ENCODE peak calls at places on chromosome 9, in four cellular contexts. One of them, this sample, is unnamed. For H3K27me3, the result is how much of the 10 kb centered on the place peaks cover.

GRCh38 chr9:137828527-137829259 is 48.9 kb upstream of the CACNA1B start:
- DNase-seq in CD4-positive, alpha-beta memory T cell: no peak
- DNase-seq in testis: peak
- DNase-seq in Karpas-422: peak
- DNase-seq in this sample: peak

GRCh38 chr9:112792670-112793069 is 42.1 kb downstream of the SNX30 start:
- DNase-seq in CD4-positive, alpha-beta memory T cell: no peak
- DNase-seq in testis: no peak
- DNase-seq in Karpas-422: no peak
- DNase-seq in this sample: no peak

GRCh38 chr9:92808726-92809451 is 44.3 kb upstream of the BICD2 start:
- DNase-seq in CD4-positive, alpha-beta memory T cell: peak
- DNase-seq in testis: peak
- DNase-seq in Karpas-422: no peak
- DNase-seq in this sample: peak

GRCh38 chr9:95515272-95516113 is 1.3 kb downstream of the PTCH1 start:
- DNase-seq in Karpas-422: no peak
- DNase-seq in CD4-positive, alpha-beta memory T cell: peak
- DNase-seq in testis: peak
- DNase-seq in this sample: peak

GRCh38 chr9:103082494-103082893 is 87.4 kb downstream of the CYLC2 start:
- DNase-seq in CD4-positive, alpha-beta memory T cell: no peak
- DNase-seq in Karpas-422: no peak
- DNase-seq in testis: no peak
- DNase-seq in this sample: no peak

GRCh38 chr9:125991886-125992529 is 244.8 kb downstream of the PBX3 start:
- DNase-seq in Karpas-422: no peak
- DNase-seq in testis: no peak
- DNase-seq in CD4-positive, alpha-beta memory T cell: no peak
- DNase-seq in this sample: no peak

GRCh38 chr9:34185778-34186551 is 7.1 kb downstream of the UBAP1 start:
- DNase-seq in Karpas-422: no peak
- DNase-seq in testis: peak
- DNase-seq in CD4-positive, alpha-beta memory T cell: peak
- DNase-seq in this sample: no peak

GRCh38 chr9:133581553-133582343 is 27.4 kb downstream of the FAM163B start:
- DNase-seq in CD4-positive, alpha-beta memory T cell: no peak
- DNase-seq in Karpas-422: no peak
- DNase-seq in testis: no peak
- DNase-seq in this sample: no peak

GRCh38 chr9:104608336-104608735 is 2.9 kb upstream of the OR13C2 start:
- DNase-seq in Karpas-422: peak
- DNase-seq in testis: no peak
- DNase-seq in CD4-positive, alpha-beta memory T cell: no peak
- DNase-seq in this sample: no peak

GRCh38 chr9:33163433-33164137 is 3.6 kb downstream of the B4GALT1 start:
- DNase-seq in testis: peak
- DNase-seq in CD4-positive, alpha-beta memory T cell: no peak
- DNase-seq in Karpas-422: no peak
- DNase-seq in this sample: no peak

GRCh38 chr9:33166263-33167083 is 663 bp downstream of the B4GALT1 start:
- DNase-seq in testis: no peak
- DNase-seq in CD4-positive, alpha-beta memory T cell: peak
- DNase-seq in Karpas-422: peak
- DNase-seq in this sample: peak

GRCh38 chr9:33162721-33163311 is 4.3 kb downstream of the B4GALT1 start:
- DNase-seq in CD4-positive, alpha-beta memory T cell: no peak
- DNase-seq in testis: peak
- DNase-seq in Karpas-422: no peak
- DNase-seq in this sample: no peak

GRCh38 chr9:33165263-33166151 is 1.6 kb downstream of the B4GALT1 start:
- DNase-seq in CD4-positive, alpha-beta memory T cell: peak
- DNase-seq in testis: peak
- DNase-seq in Karpas-422: no peak
- DNase-seq in this sample: peak

GRCh38 chr9:33164138-33164809 is 2.9 kb downstream of the B4GALT1 start:
- DNase-seq in CD4-positive, alpha-beta memory T cell: peak
- DNase-seq in testis: no peak
- DNase-seq in Karpas-422: no peak
- DNase-seq in this sample: peak
- H3K4me3 ChIP-seq in CD4-positive, alpha-beta memory T cell: peak
- H3K4me3 ChIP-seq in testis: no peak
- H3K4me3 ChIP-seq in Karpas-422: no peak
- H3K4me3 ChIP-seq in this sample: no peak

GRCh38 chr9:124485201-124485600 is 22.0 kb downstream of the NR5A1 start:
- DNase-seq in testis: no peak
- DNase-seq in CD4-positive, alpha-beta memory T cell: no peak
- DNase-seq in Karpas-422: no peak
- DNase-seq in this sample: no peak
- H3K27me3 ChIP-seq in testis: under half
- H3K27me3 ChIP-seq in CD4-positive, alpha-beta memory T cell: under half
- H3K27me3 ChIP-seq in Karpas-422: under half
- H3K27me3 ChIP-seq in this sample: under half

GRCh38 chr9:91192379-91192775 is 169.3 kb downstream of the AUH start:
- DNase-seq in CD4-positive, alpha-beta memory T cell: no peak
- DNase-seq in Karpas-422: no peak
- DNase-seq in testis: no peak
- DNase-seq in this sample: peak
- H3K4me3 ChIP-seq in CD4-positive, alpha-beta memory T cell: no peak
- H3K4me3 ChIP-seq in Karpas-422: no peak
- H3K4me3 ChIP-seq in testis: peak
- H3K4me3 ChIP-seq in this sample: no peak

DNA sequence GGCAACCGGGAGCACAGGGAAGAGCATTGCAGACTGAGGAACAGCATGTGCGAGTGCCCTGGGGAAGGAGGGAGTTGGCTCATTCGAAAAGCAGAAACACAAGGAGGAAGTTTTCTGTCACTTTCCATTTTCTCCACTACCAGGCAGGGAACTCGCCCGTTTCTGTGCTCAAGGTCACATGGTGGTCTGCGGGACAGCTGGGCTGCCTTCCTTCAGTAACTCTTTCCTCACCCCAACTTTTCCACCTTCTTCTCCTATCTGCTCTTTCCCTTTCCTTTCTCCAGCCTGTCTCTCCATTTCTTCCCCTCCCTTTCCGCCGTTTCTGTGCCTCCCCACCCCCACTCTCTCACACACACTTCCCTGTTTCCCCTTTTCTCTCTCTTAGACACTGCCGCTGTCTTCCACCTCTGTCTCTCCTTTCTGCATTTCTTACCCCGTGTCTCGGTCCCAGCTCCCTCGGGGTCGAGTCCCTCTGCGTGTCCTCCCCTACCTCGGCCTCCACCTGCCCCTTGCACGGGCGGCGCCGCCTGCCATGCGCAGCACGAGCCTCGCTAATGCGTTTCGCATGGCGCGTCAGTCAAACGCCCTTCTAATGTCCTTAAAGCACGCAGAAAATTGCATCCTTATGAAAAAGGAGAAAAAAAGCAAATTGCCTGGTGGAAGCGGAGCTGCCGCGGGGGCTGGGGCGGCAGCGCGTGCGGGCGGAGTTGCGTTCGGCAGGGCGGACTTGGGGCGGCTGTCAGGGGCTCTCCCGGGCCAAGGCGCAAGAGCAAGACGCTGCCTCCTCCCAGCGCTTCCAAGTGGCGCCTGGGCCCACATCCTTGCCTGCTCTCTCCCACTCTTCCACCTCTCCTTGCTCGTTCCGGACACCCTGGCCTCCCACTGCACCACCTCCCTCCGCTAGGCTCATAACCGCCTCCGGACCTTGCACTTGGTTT is 9.5 kb downstream of the BARX1 start:
- DNase-seq in Karpas-422: no peak
- DNase-seq in CD4-positive, alpha-beta memory T cell: no peak
- DNase-seq in testis: no peak
- DNase-seq in this sample: no peak
- H3K27me3 ChIP-seq in Karpas-422: under half
- H3K27me3 ChIP-seq in CD4-positive, alpha-beta memory T cell: under half
- H3K27me3 ChIP-seq in testis: under half
- H3K27me3 ChIP-seq in this sample: half or more

GRCh38 chr9:7799934-7800285 is 332 bp upstream of the DMAC1 start:
- DNase-seq in testis: no peak
- DNase-seq in CD4-positive, alpha-beta memory T cell: no peak
- DNase-seq in Karpas-422: no peak
- DNase-seq in this sample: no peak
- H3K4me3 ChIP-seq in testis: peak
- H3K4me3 ChIP-seq in CD4-positive, alpha-beta memory T cell: peak
- H3K4me3 ChIP-seq in Karpas-422: peak
- H3K4me3 ChIP-seq in this sample: peak

GRCh38 chr9:132147331-132147730 is 14.5 kb upstream of the NTNG2 start:
- DNase-seq in CD4-positive, alpha-beta memory T cell: no peak
- DNase-seq in Karpas-422: no peak
- DNase-seq in testis: no peak
- DNase-seq in this sample: no peak

GRCh38 chr9:132147839-132148238 is 14.0 kb upstream of the NTNG2 start:
- DNase-seq in Karpas-422: no peak
- DNase-seq in testis: no peak
- DNase-seq in CD4-positive, alpha-beta memory T cell: no peak
- DNase-seq in this sample: no peak

GRCh38 chr9:132144708-132145365 is 17.0 kb upstream of the NTNG2 start:
- DNase-seq in testis: no peak
- DNase-seq in CD4-positive, alpha-beta memory T cell: no peak
- DNase-seq in Karpas-422: no peak
- DNase-seq in this sample: peak

GRCh38 chr9:132146015-132146414 is 15.8 kb upstream of the NTNG2 start:
- DNase-seq in CD4-positive, alpha-beta memory T cell: no peak
- DNase-seq in Karpas-422: no peak
- DNase-seq in testis: no peak
- DNase-seq in this sample: no peak

GRCh38 chr9:132146575-132146974 is 15.3 kb upstream of the NTNG2 start:
- DNase-seq in CD4-positive, alpha-beta memory T cell: no peak
- DNase-seq in testis: no peak
- DNase-seq in Karpas-422: no peak
- DNase-seq in this sample: no peak
- H3K27me3 ChIP-seq in CD4-positive, alpha-beta memory T cell: under half
- H3K27me3 ChIP-seq in testis: under half
- H3K27me3 ChIP-seq in Karpas-422: under half
- H3K27me3 ChIP-seq in this sample: under half

GRCh38 chr9:75616841-75617566 is 273.5 kb upstream of the PCSK5 start:
- DNase-seq in Karpas-422: no peak
- DNase-seq in testis: no peak
- DNase-seq in CD4-positive, alpha-beta memory T cell: no peak
- DNase-seq in this sample: no peak
- H3K4me3 ChIP-seq in Karpas-422: no peak
- H3K4me3 ChIP-seq in testis: no peak
- H3K4me3 ChIP-seq in CD4-positive, alpha-beta memory T cell: no peak
- H3K4me3 ChIP-seq in this sample: no peak

This sample was measured in cardiac muscle cell.